ENCODE peak calls at places on chromosomes 16 and 17, in ten cellular contexts. T is iPS DF 19.7; E is uterus; X is NCI-H1694 treated with DMSO at 0.1 percent for 48 hours; U is DMS53; K is pancreas; G is CD4-positive, alpha-beta T cell; Q is AML-193; B is cardiac fibroblast; V is Peyer's patch. J is an unnamed sample.

GRCh38 chr16:24010440-24011089 is 174.8 kb downstream of the PRKCB start:
- DNase-seq in K (peak; percentile 68), V (peak; percentile 95), X (peak; percentile 20), B (peak; percentile 69), Q (peak; percentile 85), G (peak; percentile 83), U (peak; percentile 69), T (peak; percentile 33), E (peak; percentile 27), J (peak; percentile 79)

GRCh38 chr17:4641297-4642195 is at the start of gene ALOX15:
- DNase-seq in X (no peak), Q (no peak), V (no peak), E (no peak), G (no peak), K (no peak), U (peak; percentile 27), T (no peak), B (no peak), J (no peak)

GRCh38 chr16:31460582-31461002 is 1.3 kb downstream of the ARMC5 start:
- DNase-seq in K (no peak), X (peak; percentile 66), Q (peak; percentile 60), G (no peak), T (no peak), E (no peak), V (peak; percentile 49), U (peak; percentile 55), B (peak; percentile 74), J (no peak)

GRCh38 chr16:85331685-85332084 is 219.4 kb upstream of the CIBAR2 start:
- DNase-seq in T (no peak), E (no peak), B (no peak), K (no peak), Q (no peak), G (no peak), U (no peak), X (no peak), V (peak; percentile 65), J (no peak)

GRCh38 chr16:46612121-46612520 is 9.1 kb downstream of the SHCBP1 start:
- DNase-seq in X (no peak), V (no peak), G (no peak), K (no peak), Q (no peak), E (no peak), U (no peak), B (no peak), T (no peak), J (no peak)

GRCh38 chr16:72957303-72958277 is 90.3 kb downstream of the ZFHX3 start:
- DNase-seq in B (no peak), X (no peak), E (no peak), Q (no peak), V (no peak), K (no peak), T (no peak), U (peak; percentile 11), G (no peak), J (no peak)

GRCh38 chr16:22130528-22130927 is 31.8 kb upstream of the SDR42E2 start:
- DNase-seq in K (no peak), G (no peak), B (no peak), U (no peak), E (no peak), T (no peak), V (no peak), X (no peak), Q (no peak), J (no peak)

GRCh38 chr16:61934591-61934990 is 101.6 kb downstream of the CDH8 start:
- DNase-seq in E (no peak), B (no peak), G (no peak), U (no peak), T (no peak), V (no peak), K (no peak), Q (no peak), X (no peak), J (no peak)

GRCh38 chr16:87850009-87851006 is 19.0 kb downstream of the SLC7A5 start:
- DNase-seq in E (peak; percentile 46), V (peak; percentile 82), K (peak; percentile 81), U (peak; percentile 75), G (peak; percentile 87), T (no peak), B (peak; percentile 51), Q (peak; percentile 29), X (peak; percentile 26), J (peak; percentile 49)

GRCh38 chr16:15919331-15919730 is 30.1 kb upstream of the ABCC1 start:
- DNase-seq in Q (no peak), B (peak; percentile 34), X (no peak), T (no peak), U (no peak), K (no peak), V (no peak), G (no peak), E (no peak), J (no peak)

GRCh38 chr17:44967907-44968224 is 237 bp downstream of the C1QL1 start:
- DNase-seq in B (no peak), V (no peak), K (peak; percentile 42), T (no peak), G (no peak), Q (no peak), E (no peak), U (no peak), X (no peak), J (no peak)

GRCh38 chr16:8257561-8257960 is 332.8 kb downstream of the TMEM114 start:
- DNase-seq in V (no peak), E (no peak), G (no peak), Q (no peak), U (no peak), T (no peak), K (no peak), X (no peak), B (no peak), J (no peak)

GRCh38 chr16:52496051-52496876 is 50.7 kb downstream of the TOX3 start:
- DNase-seq in B (no peak), Q (no peak), E (no peak), G (no peak), U (peak; percentile 83), T (no peak), V (no peak), K (no peak), X (no peak), J (no peak)

GRCh38 chr16:70250748-70251650 is 741 bp downstream of the EXOSC6 start:
- DNase-seq in V (peak; percentile 60), E (peak; percentile 22), G (no peak), B (peak; percentile 47), K (peak; percentile 51), U (peak; percentile 81), T (no peak), Q (peak; percentile 19), X (no peak), J (peak; percentile 21)

GRCh38 chr16:15993946-15994665 is 44.7 kb downstream of the ABCC1 start:
- DNase-seq in X (no peak), E (no peak), B (peak; percentile 80), T (no peak), K (no peak), U (no peak), G (no peak), V (no peak), Q (no peak), J (no peak)

GRCh38 chr17:60278237-60278636 is 113.7 kb downstream of the USP32 start:
- DNase-seq in X (no peak), E (no peak), T (no peak), B (no peak), Q (no peak), V (no peak), K (no peak), U (no peak), G (no peak), J (no peak)

GRCh38 chr17:6507535-6507934 is 48.8 kb downstream of the PITPNM3 start:
- DNase-seq in X (no peak), U (no peak), K (no peak), T (no peak), Q (no peak), B (peak; percentile 87), G (peak; percentile 2), E (peak; percentile 45), V (peak; percentile 48), J (no peak)

GRCh38 chr16:27273330-27273669 is 4.7 kb upstream of the NSMCE1 start:
- DNase-seq in G (no peak), U (no peak), Q (no peak), K (no peak), E (no peak), X (no peak), T (no peak), V (no peak), B (no peak), J (no peak)

GRCh38 chr16:14640538-14640937 is 7.8 kb downstream of the BFAR start:
- DNase-seq in V (peak; percentile 85), G (no peak), T (no peak), B (no peak), E (no peak), X (no peak), U (peak; percentile 24), K (no peak), Q (no peak), J (no peak)

GRCh38 chr16:86044241-86044671 is 145.3 kb downstream of the IRF8 start:
- DNase-seq in B (peak; percentile 24), T (peak; percentile 48), G (peak; percentile 45), X (no peak), K (no peak), V (peak; percentile 64), Q (peak; percentile 25), E (no peak), U (peak; percentile 18), J (no peak)

GRCh38 chr17:19630035-19630434 is 18.5 kb upstream of the ALDH3A2 start:
- DNase-seq in X (no peak), V (no peak), K (no peak), E (no peak), Q (no peak), B (no peak), T (no peak), G (no peak), U (no peak), J (no peak)

GRCh38 chr16:74462361-74462760 is 41.1 kb upstream of the CLEC18B start:
- DNase-seq in G (no peak), X (no peak), K (no peak), Q (no peak), E (no peak), T (no peak), B (no peak), U (no peak), V (peak; percentile 21), J (no peak)

GRCh38 chr17:50037321-50038107 is 18.4 kb upstream of the ITGA3 start:
- DNase-seq in X (no peak), K (peak; percentile 76), T (no peak), G (no peak), B (peak; percentile 84), E (peak; percentile 78), U (no peak), V (no peak), Q (no peak), J (no peak)

GRCh38 chr17:77530591-77530990 is 389.8 kb downstream of the SEC14L1 start:
- DNase-seq in K (no peak), U (no peak), G (no peak), X (no peak), Q (no peak), E (no peak), B (no peak), T (no peak), V (no peak), J (no peak)

GRCh38 chr17:28906276-28907051 is 3.6 kb upstream of the DHRS13 start:
- DNase-seq in E (no peak), V (no peak), K (no peak), U (no peak), B (no peak), T (no peak), Q (no peak), G (no peak), X (no peak), J (no peak)

GRCh38 chr17:39027037-39027436 is 59.8 kb upstream of the FBXO47 start:
- DNase-seq in U (peak; percentile 56), E (peak; percentile 65), T (no peak), K (peak; percentile 89), B (peak; percentile 12), V (peak; percentile 75), Q (no peak), G (peak; percentile 40), X (peak; percentile 30), J (peak; percentile 22)

GRCh38 chr17:1744551-1745512 is 2.2 kb downstream of the SERPINF2 start:
- DNase-seq in V (no peak), T (no peak), B (no peak), G (no peak), K (no peak), X (no peak), U (no peak), Q (no peak), E (peak; percentile 54), J (no peak)

GRCh38 chr16:25501530-25502255 is 190.1 kb upstream of the HS3ST4 start:
- DNase-seq in X (no peak), K (no peak), U (no peak), G (no peak), E (no peak), B (no peak), T (no peak), Q (no peak), V (no peak), J (no peak)